ENCODE peak calls at places on chromosomes 1 and 21, in six cellular contexts. D is astrocyte, C is activated B cell treated with CpG ODN at 0.5 μM for 24 hours, Q is pancreas, W is neural progenitor cell, F is fibroblast of pulmonary artery. M is an unnamed sample.

GRCh38 chr1:94783342-94784264 is 36.6 kb upstream of the SLC44A3 start:
- DNase-seq in W (no peak), F (peak; percentile 87), C (no peak), D (peak; percentile 99), Q (peak; percentile 85), M (no peak)

GRCh38 chr1:220876511-220877347 is 2.5 kb upstream of the HLX start:
- DNase-seq in D (no peak), F (no peak), C (peak; percentile 37), W (peak; percentile 86), Q (no peak), M (no peak)

GRCh38 chr1:226637147-226637935 is 88.8 kb downstream of the STUM start:
- DNase-seq in W (peak; percentile 58), D (no peak), F (peak; percentile 50), C (peak; percentile 15), Q (no peak), M (no peak)

GRCh38 chr1:101181930-101182329 is 54.9 kb upstream of the S1PR1 start:
- DNase-seq in F (peak; percentile 76), D (peak; percentile 23), W (no peak), C (no peak), Q (no peak), M (no peak)

GRCh38 chr21:46000731-46001641 is 19.4 kb downstream of the COL6A1 start:
- DNase-seq in Q (no peak), W (no peak), F (no peak), D (no peak), C (no peak), M (no peak)

GRCh38 chr1:94550800-94551241 is 9.3 kb upstream of the F3 start:
- DNase-seq in W (no peak), F (no peak), C (no peak), D (no peak), Q (no peak), M (no peak)

GRCh38 chr1:248592655-248593054 is 4.8 kb downstream of the OR2T10 start:
- DNase-seq in C (no peak), D (no peak), W (no peak), F (no peak), Q (no peak), M (no peak)

GRCh38 chr1:235041201-235041600 is 87.4 kb downstream of the TOMM20 start:
- DNase-seq in C (no peak), Q (no peak), F (no peak), D (no peak), W (no peak), M (no peak)

GRCh38 chr21:45715441-45715840 is 71.9 kb downstream of the PCBP3 start:
- DNase-seq in W (no peak), D (no peak), Q (no peak), F (no peak), C (no peak), M (no peak)

GRCh38 chr1:230867903-230868735 is at the start of gene C1orf198:
- DNase-seq in W (peak; percentile 87), Q (peak; percentile 86), C (peak; percentile 81), F (peak; percentile 39), D (no peak), M (peak; percentile 63)

GRCh38 chr1:196029410-196029809 is 578.8 kb downstream of the KCNT2 start:
- DNase-seq in C (no peak), W (no peak), Q (no peak), D (no peak), F (no peak), M (no peak)

GRCh38 chr1:59678065-59678808 is 136.5 kb upstream of the HOOK1 start:
- DNase-seq in F (peak; percentile 35), D (peak; percentile 21), W (peak; percentile 75), C (no peak), Q (no peak), M (no peak)

GRCh38 chr1:167940264-167940663 is 3.4 kb upstream of the MPC2 start:
- DNase-seq in C (no peak), W (no peak), D (no peak), F (no peak), Q (no peak), M (no peak)

GRCh38 chr1:243255791-243256512 is at the start of gene SDCCAG8:
- DNase-seq in W (peak; percentile 99), D (peak; percentile 99), Q (peak; percentile 98), F (peak; percentile 100), C (peak; percentile 83), M (peak; percentile 85)

GRCh38 chr1:65948609-65949229 is 156.0 kb downstream of the PDE4B start:
- DNase-seq in C (no peak), D (peak; percentile 21), F (peak; percentile 56), Q (no peak), W (no peak), M (no peak)

GRCh38 chr1:47617381-47618221 is 179.8 kb downstream of the FOXD2 start:
- DNase-seq in C (no peak), Q (no peak), W (no peak), D (no peak), F (no peak), M (no peak)

GRCh38 chr1:50742523-50742922 is 217.5 kb downstream of the FAF1 start:
- DNase-seq in Q (no peak), D (peak; percentile 11), F (no peak), C (no peak), W (no peak), M (no peak)

GRCh38 chr1:172287207-172287606 is 133.3 kb upstream of the C1orf105 start:
- DNase-seq in C (no peak), F (peak; percentile 76), Q (peak; percentile 73), W (no peak), D (peak; percentile 85), M (no peak)

GRCh38 chr1:107835151-107835670 is 129.8 kb downstream of the VAV3 start:
- DNase-seq in F (no peak), C (no peak), D (no peak), Q (no peak), W (no peak), M (no peak)

GRCh38 chr1:1200876-1201810 is 5.2 kb downstream of the TNFRSF18 start:
- DNase-seq in W (peak; percentile 72), C (peak; percentile 88), F (peak; percentile 63), D (peak; percentile 20), Q (no peak), M (peak; percentile 93)

GRCh38 chr21:40049031-40049958 is 182.1 kb downstream of the PCP4 start:
- DNase-seq in F (no peak), W (no peak), C (no peak), D (peak; percentile 79), Q (no peak), M (no peak)

GRCh38 chr1:3914911-3915310 is 14.8 kb upstream of the C1orf174 start:
- DNase-seq in Q (no peak), F (no peak), W (no peak), C (no peak), D (no peak), M (no peak)

GRCh38 chr1:5933676-5934057 is 58.6 kb downstream of the NPHP4 start:
- DNase-seq in F (peak; percentile 80), D (no peak), C (no peak), Q (no peak), W (no peak), M (no peak)

GRCh38 chr1:221643404-221644175 is 98.3 kb downstream of the DUSP10 start:
- DNase-seq in Q (no peak), F (no peak), W (no peak), C (no peak), D (no peak), M (no peak)

GRCh38 chr21:45175326-45176085 is 101.1 kb downstream of the ADARB1 start:
- DNase-seq in Q (no peak), D (no peak), W (no peak), F (no peak), C (no peak), M (no peak)

GRCh38 chr21:42830456-42831455 is 48.6 kb downstream of the WDR4 start:
- DNase-seq in D (no peak), F (no peak), W (no peak), C (no peak), Q (peak; percentile 42), M (peak; percentile 14)
- TF ChIP-seq CTCF in D (no peak), F (no peak), W (no peak), C (no peak), Q (no peak), M (no peak)

GRCh38 chr1:229836324-229836723 is 210.3 kb downstream of the URB2 start:
- DNase-seq in F (no peak), C (no peak), Q (no peak), D (no peak), W (no peak), M (no peak)

GRCh38 chr1:229839800-229840199 is 213.8 kb downstream of the URB2 start:
- DNase-seq in C (no peak), F (no peak), W (no peak), Q (no peak), D (no peak), M (no peak)

GRCh38 chr1:229832695-229833094 is 206.6 kb downstream of the URB2 start:
- DNase-seq in D (no peak), W (no peak), F (no peak), Q (no peak), C (no peak), M (no peak)

GRCh38 chr1:229834230-229834629 is 208.2 kb downstream of the URB2 start:
- DNase-seq in F (no peak), Q (no peak), D (no peak), W (no peak), C (no peak), M (no peak)

GRCh38 chr1:229835226-229835625 is 209.2 kb downstream of the URB2 start:
- DNase-seq in D (no peak), Q (no peak), W (no peak), F (no peak), C (no peak), M (no peak)
- TF ChIP-seq CTCF in D (no peak), Q (no peak), W (no peak), F (no peak), C (no peak), M (no peak)

GRCh38 chr1:91555821-91556531 is 55.3 kb downstream of the CDC7 start:
- DNase-seq in W (no peak), C (no peak), D (peak; percentile 89), F (peak; percentile 92), Q (no peak), M (peak; percentile 57)

GRCh38 chr1:91556556-91556955 is 55.9 kb downstream of the CDC7 start:
- DNase-seq in C (no peak), W (no peak), Q (no peak), F (no peak), D (no peak), M (no peak)

GRCh38 chr1:91557039-91557690 is 56.5 kb downstream of the CDC7 start:
- DNase-seq in Q (no peak), F (peak; percentile 60), D (peak; percentile 37), C (no peak), W (no peak), M (no peak)

GRCh38 chr1:91553196-91553595 is 52.5 kb downstream of the CDC7 start:
- DNase-seq in F (peak; percentile 87), W (no peak), C (no peak), D (peak; percentile 40), Q (peak; percentile 80), M (no peak)

GRCh38 chr1:91555074-91555730 is 54.6 kb downstream of the CDC7 start:
- DNase-seq in Q (no peak), W (peak; percentile 42), D (peak; percentile 12), C (no peak), F (peak; percentile 49), M (no peak)
- TF ChIP-seq CTCF in Q (no peak), W (peak; percentile 62), D (no peak), C (no peak), F (no peak), M (no peak)

GRCh38 chr21:20968391-20968790 is 29.8 kb upstream of the NCAM2 start:
- DNase-seq in F (no peak), Q (no peak), D (no peak), C (no peak), W (no peak), M (no peak)

GRCh38 chr21:20970691-20971090 is 27.5 kb upstream of the NCAM2 start:
- DNase-seq in D (no peak), W (no peak), C (no peak), F (no peak), Q (no peak), M (no peak)

GRCh38 chr21:20971296-20971921 is 26.8 kb upstream of the NCAM2 start:
- DNase-seq in Q (peak; percentile 18), C (no peak), D (peak; percentile 39), F (peak; percentile 69), W (peak; percentile 49), M (no peak)
- TF ChIP-seq CTCF in Q (no peak), C (no peak), D (peak; percentile 54), F (peak; percentile 60), W (peak; percentile 70), M (no peak)

M was measured in natural killer cell.